ENCODE peak calls at places on chromosomes 5 and 9, in six cellular contexts. O is PC-3, J is ovary, F is heart right ventricle, H is mammary epithelial cell, L is kidney. U is an unnamed sample.

GRCh38 chr5:96835727-96836126 is 28.0 kb upstream of the ERAP1 start:
- DNase-seq in H (no peak), J (no peak), F (no peak), L (no peak), O (peak; percentile 20), U (no peak)

GRCh38 chr5:74622944-74623343 is 17.6 kb downstream of the ENC1 start:
- DNase-seq in O (no peak), J (no peak), L (no peak), F (no peak), H (no peak), U (no peak)

GRCh38 chr9:76699966-76700365 is 64.3 kb upstream of the PCA3 start:
- DNase-seq in H (no peak), F (no peak), J (no peak), O (no peak), L (no peak), U (peak; percentile 13)

GRCh38 chr9:35415769-35416427 is 74.0 kb upstream of the RUSC2 start:
- DNase-seq in O (no peak), J (no peak), F (no peak), H (no peak), L (no peak), U (no peak)

GRCh38 chr9:114117996-114118830 is 19.1 kb upstream of the KIF12 start:
- DNase-seq in J (no peak), L (peak; percentile 85), O (peak; percentile 9), H (no peak), F (no peak), U (no peak)

GRCh38 chr5:54148858-54149257 is 161.5 kb downstream of the ARL15 start:
- DNase-seq in J (no peak), O (no peak), L (no peak), F (no peak), H (no peak), U (no peak)

GRCh38 chr9:73039253-73039915 is 86.5 kb upstream of the ALDH1A1 start:
- DNase-seq in L (no peak), F (no peak), H (no peak), J (peak; percentile 48), O (no peak), U (no peak)

GRCh38 chr9:11457809-11458785 is 845.3 kb upstream of the PTPRD start:
- DNase-seq in H (no peak), L (no peak), F (no peak), O (no peak), J (no peak), U (no peak)

GRCh38 chr9:33719581-33720374 is 75.6 kb upstream of the PRSS3 start:
- DNase-seq in L (no peak), H (peak; percentile 9), J (no peak), O (peak; percentile 18), F (no peak), U (no peak)

GRCh38 chr9:129644365-129644764 is 2.4 kb upstream of the ASB6 start:
- DNase-seq in J (peak; percentile 17), L (no peak), O (no peak), H (no peak), F (no peak), U (no peak)

GRCh38 chr5:14286574-14287399 is 143.6 kb downstream of the TRIO start:
- DNase-seq in L (no peak), F (no peak), H (no peak), J (no peak), O (no peak), U (no peak)

GRCh38 chr5:160390787-160391696 is 8.8 kb downstream of the FAM200C start:
- DNase-seq in O (peak; percentile 53), J (no peak), L (no peak), H (no peak), F (no peak), U (no peak)

GRCh38 chr9:77544491-77545000 is 103.6 kb downstream of the GNA14 start:
- DNase-seq in F (no peak), O (no peak), J (no peak), L (no peak), H (no peak), U (no peak)

GRCh38 chr9:95494416-95495371 is 22.1 kb downstream of the PTCH1 start:
- DNase-seq in J (no peak), O (peak; percentile 74), H (no peak), L (peak; percentile 96), F (no peak), U (no peak)

GRCh38 chr5:74851684-74852353 is 14.4 kb downstream of the FAM169A start:
- DNase-seq in F (no peak), H (peak; percentile 66), O (peak; percentile 26), J (no peak), L (no peak), U (no peak)

GRCh38 chr5:134127988-134128647 is 13.6 kb downstream of the TCF7 start:
- DNase-seq in L (no peak), J (no peak), H (no peak), F (no peak), O (no peak), U (no peak)

GRCh38 chr5:134127376-134127861 is 12.9 kb downstream of the TCF7 start:
- DNase-seq in F (peak; percentile 60), O (no peak), H (peak; percentile 77), L (no peak), J (no peak), U (no peak)

GRCh38 chr5:134123360-134123759 is 8.9 kb downstream of the TCF7 start:
- DNase-seq in J (no peak), F (no peak), H (no peak), O (no peak), L (no peak), U (no peak)

GRCh38 chr5:134124289-134125194 is 10.1 kb downstream of the TCF7 start:
- DNase-seq in F (no peak), L (no peak), O (peak; percentile 73), J (no peak), H (peak; percentile 71), U (no peak)

GRCh38 chr5:134125195-134126015 is 10.9 kb downstream of the TCF7 start:
- DNase-seq in H (peak; percentile 83), J (peak; percentile 48), L (no peak), F (no peak), O (peak; percentile 91), U (peak; percentile 75)
- H3K27ac ChIP-seq in H (peak overlapping the region; percentile 13), J (peak overlapping the region; percentile 12), L (no peak overlapping the region), F (peak overlapping the region; percentile 72), O (peak overlapping the region; percentile 100), U (peak overlapping the region; percentile 96)

DNA sequence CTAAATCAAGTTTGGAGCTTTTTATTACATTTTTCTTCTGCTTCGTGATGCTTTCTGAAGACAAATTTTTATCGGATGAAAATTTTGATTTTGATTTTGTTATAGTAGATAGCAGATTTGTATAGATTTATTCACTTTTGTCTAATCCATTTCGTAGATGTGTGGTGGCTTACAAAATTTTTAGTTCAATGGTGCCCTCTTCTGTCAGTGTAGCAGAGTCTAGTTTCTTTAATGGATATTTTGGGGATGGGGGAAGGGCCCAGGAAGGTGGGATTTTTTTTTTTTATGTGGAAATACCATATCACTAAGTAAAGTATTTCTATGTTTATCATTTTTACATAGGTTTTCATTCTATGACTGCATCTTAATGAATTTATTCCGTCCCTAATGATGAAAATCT is 259.9 kb upstream of the TARS1 start:
- DNase-seq in O (peak; percentile 66), F (no peak), J (no peak), L (no peak), H (peak; percentile 24), U (peak; percentile 13)
- TF ChIP-seq CTCF in O (peak; percentile 84), F (no peak), J (no peak), L (peak; percentile 43), H (peak; percentile 55), U (peak; percentile 63)

GRCh38 chr5:141155540-141156374 is 5.9 kb downstream of the PCDHB6 start:
- DNase-seq in O (no peak), H (no peak), F (no peak), L (no peak), J (no peak), U (no peak)
- H3K9me3 ChIP-seq in O (no peaks in the 10 kb centered on the region), H (peaks cover 10% of the 10 kb centered on the region), F (peaks cover 59% of the 10 kb centered on the region), L (peaks cover 10% of the 10 kb centered on the region), J (no peaks in the 10 kb centered on the region), U (peaks cover 43% of the 10 kb centered on the region)

DNA sequence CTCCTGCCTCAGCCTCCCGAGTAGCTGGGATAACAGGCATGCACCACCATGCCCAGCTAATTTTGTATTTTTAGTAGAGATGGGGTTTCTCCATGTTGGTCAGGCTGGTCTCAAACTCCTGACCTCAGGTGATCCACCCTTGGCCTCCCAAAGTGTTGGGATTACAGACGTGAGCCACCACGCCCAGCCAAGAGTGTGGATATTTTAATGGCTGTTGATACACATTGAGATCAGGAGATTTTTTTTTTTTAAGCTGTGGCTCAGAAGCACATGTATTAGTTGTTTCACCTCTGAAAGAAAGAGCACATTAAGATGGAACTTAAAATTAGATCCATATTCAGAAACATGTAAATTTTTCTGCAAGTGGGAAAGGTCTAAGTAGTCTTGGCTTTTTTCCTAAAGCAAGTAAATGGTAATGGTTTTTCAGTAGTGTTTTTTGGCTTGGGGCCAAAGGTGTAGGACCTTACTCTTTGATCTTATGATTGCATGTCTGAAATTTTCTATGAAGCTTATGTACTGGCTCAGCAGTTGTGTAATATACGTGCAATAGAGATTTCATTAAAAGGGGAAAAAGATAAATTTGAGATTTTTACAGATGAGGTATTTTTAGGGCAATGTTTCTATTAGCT is 9.9 kb downstream of the RBM27 start:
- DNase-seq in O (no peak), F (no peak), L (no peak), H (peak; percentile 33), J (no peak), U (no peak)
- H3K27ac ChIP-seq in O (no peak overlapping the region), F (no peak overlapping the region), L (no peak overlapping the region), H (no peak overlapping the region), J (no peak overlapping the region), U (no peak overlapping the region)

GRCh38 chr5:171776747-171777419 is 8.7 kb upstream of the SMIM23 start:
- DNase-seq in H (peak; percentile 39), J (no peak), F (no peak), O (no peak), L (no peak), U (peak; percentile 10)
- TF ChIP-seq CTCF in H (no peak), J (no peak), F (no peak), O (no peak), L (no peak), U (no peak)

DNA sequence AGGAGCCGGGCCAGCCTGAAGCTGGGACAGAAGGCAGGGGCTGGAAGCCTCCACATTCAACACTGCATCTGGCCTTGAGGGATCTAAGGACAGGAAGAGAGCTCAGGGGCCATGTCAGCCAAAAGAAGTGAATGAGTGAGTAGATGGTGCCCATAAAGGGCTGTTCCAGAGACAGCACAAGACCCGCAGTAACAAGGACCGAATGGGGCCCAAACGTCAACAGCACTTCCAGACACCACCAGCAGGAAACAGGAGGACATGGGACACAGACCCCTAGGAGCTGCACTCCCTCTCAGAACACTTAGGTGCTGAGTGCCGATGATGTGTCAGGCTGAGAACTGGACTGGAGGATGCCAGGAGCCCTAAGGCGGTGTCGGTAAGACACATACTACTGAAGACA is 114.8 kb upstream of the FAM120A start:
- DNase-seq in H (no peak), J (no peak), L (no peak), O (no peak), F (no peak), U (no peak)
- H3K9me3 ChIP-seq in H (peaks cover 6% of the 10 kb centered on the region), J (no peaks in the 10 kb centered on the region), L (no peaks in the 10 kb centered on the region), O (no peaks in the 10 kb centered on the region), F (peaks cover 13% of the 10 kb centered on the region), U (no peaks in the 10 kb centered on the region)

DNA sequence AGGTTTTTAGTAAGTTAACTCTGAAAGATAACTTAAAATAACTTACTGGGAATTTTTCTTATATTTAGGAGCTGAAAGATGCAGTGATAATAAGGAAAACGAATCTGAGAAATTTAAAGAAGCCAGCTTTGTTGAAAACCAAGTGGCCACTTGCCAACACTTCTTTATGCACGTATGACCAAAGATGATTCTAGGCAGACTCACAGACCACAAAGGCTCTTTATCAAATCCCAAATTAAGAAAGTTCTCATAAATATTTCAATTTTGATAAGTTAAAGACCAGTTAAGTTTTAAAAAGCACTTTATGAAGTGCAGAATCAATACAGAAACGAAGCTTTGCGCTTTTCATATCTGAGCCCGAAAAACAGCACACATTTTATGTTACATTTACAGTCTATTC is 1.5 kb downstream of the AFF4 start:
- DNase-seq in O (peak; percentile 48), H (peak; percentile 52), J (no peak), F (no peak), L (no peak), U (no peak)
- H3K27ac ChIP-seq in O (peak overlapping the region; percentile 80), H (peak overlapping the region; percentile 99), J (peak overlapping the region; percentile 97), F (peak overlapping the region; percentile 99), L (peak overlapping the region; percentile 99), U (peak overlapping the region; percentile 93)